ENCODE peak calls at places on chromosome 10, in five cellular contexts. F, Q, T, B and I are unnamed samples.
A peak's percentile ranks its signal among the peaks of the same experiment; 100 is the strongest.

GRCh38 chr10:69636626-69637550 is 6.8 kb downstream of the FAM241B start:
- DNase-seq in F (no peak), Q (no peak), T (peak; percentile 2), B (no peak), I (no peak)

GRCh38 chr10:102381983-102382382 is 13.5 kb upstream of the NFKB2 start:
- DNase-seq in F (no peak), Q (no peak), T (no peak), B (no peak), I (no peak)

GRCh38 chr10:8055420-8056349 is 1.2 kb downstream of the GATA3 start:
- DNase-seq in F (no peak), Q (no peak), T (no peak), B (no peak), I (peak; percentile 41)

GRCh38 chr10:22693371-22693784 is 21.0 kb downstream of the PIP4K2A start:
- DNase-seq in F (no peak), Q (peak; percentile 75), T (no peak), B (peak; percentile 18), I (no peak)

GRCh38 chr10:24456319-24456718 is 247.4 kb downstream of the KIAA1217 start:
- DNase-seq in F (no peak), Q (peak; percentile 92), T (no peak), B (no peak), I (no peak)

GRCh38 chr10:114397651-114398145 is 6.6 kb downstream of the AFAP1L2 start:
- DNase-seq in F (no peak), Q (no peak), T (no peak), B (no peak), I (no peak)

GRCh38 chr10:119197921-119198320 is 9.4 kb upstream of the GRK5 start:
- DNase-seq in F (no peak), Q (peak; percentile 81), T (no peak), B (peak; percentile 41), I (no peak)

GRCh38 chr10:34781709-34782108 is 33.4 kb downstream of the PARD3 start:
- DNase-seq in F (no peak), Q (no peak), T (no peak), B (no peak), I (no peak)

GRCh38 chr10:81730901-81731300 is 144.1 kb upstream of the NRG3 start:
- DNase-seq in F (no peak), Q (no peak), T (no peak), B (no peak), I (no peak)

GRCh38 chr10:36057180-36057579 is 415.1 kb upstream of the FZD8 start:
- DNase-seq in F (no peak), Q (peak; percentile 3), T (no peak), B (no peak), I (no peak)

GRCh38 chr10:114548662-114549061 is 109.4 kb downstream of the ABLIM1 start:
- DNase-seq in F (peak; percentile 39), Q (peak; percentile 38), T (no peak), B (no peak), I (no peak)

GRCh38 chr10:28853195-28853594 is 175.9 kb downstream of the BAMBI start:
- DNase-seq in F (no peak), Q (peak; percentile 74), T (no peak), B (no peak), I (no peak)

GRCh38 chr10:98956576-98957260 is 278.9 kb downstream of the HPSE2 start:
- DNase-seq in F (no peak), Q (peak; percentile 56), T (no peak), B (no peak), I (no peak)

GRCh38 chr10:83886871-83887270 is 252.4 kb upstream of the GHITM start:
- DNase-seq in F (no peak), Q (no peak), T (no peak), B (no peak), I (no peak)